ENCODE peak calls at places on chromosomes 4 and X, in seven cellular contexts. O is activated naive CD8-positive, alpha-beta T cell treated with anti-CD3 and anti-CD28 coated beads for 36 hours; I is LoVo; E is HT1080; U is GM13977; X is activated CD4-positive, alpha-beta T cell treated with anti-CD3 and anti-CD28 coated beads for 1 hour; G is M059J. Q is an unnamed sample.

GRCh38 chr4:128475597-128475996 is 188.0 kb upstream of the PGRMC2 start:
- DNase-seq in O (no peak), I (no peak), E (no peak), U (no peak), X (no peak), G (no peak), Q (no peak)

GRCh38 chrX:33078273-33078672 is 133.1 kb downstream of the DMD start:
- DNase-seq in O (no peak), I (no peak), E (no peak), U (no peak), X (no peak), G (no peak), Q (no peak)

GRCh38 chr4:56512166-56512565 is 6.6 kb downstream of the ARL9 start:
- DNase-seq in O (no peak), I (no peak), E (peak), U (no peak), X (no peak), G (peak), Q (no peak)

GRCh38 chr4:64581422-64581821 is 172.2 kb upstream of the TECRL start:
- DNase-seq in O (no peak), I (peak), E (peak), U (no peak), X (no peak), G (peak), Q (no peak)

GRCh38 chr4:15711762-15712161 is 8.9 kb downstream of the BST1 start:
- DNase-seq in O (no peak), I (no peak), E (no peak), U (no peak), X (no peak), G (no peak), Q (no peak)

GRCh38 chrX:154840856-154841255 is 6.4 kb upstream of the SMIM9 start:
- DNase-seq in O (no peak), I (peak), E (peak), U (peak), X (no peak), G (peak), Q (no peak)

GRCh38 chrX:123188081-123188480 is 4.0 kb downstream of the GRIA3 start:
- DNase-seq in O (no peak), I (no peak), E (no peak), U (no peak), X (no peak), G (peak), Q (no peak)

GRCh38 chr4:2054217-2054616 is 4.9 kb upstream of the NAT8L start:
- DNase-seq in O (no peak), I (no peak), E (no peak), U (no peak), X (no peak), G (no peak), Q (no peak)

GRCh38 chr4:145719752-145720624 is 40.0 kb downstream of the C4orf51 start:
- DNase-seq in O (peak), I (no peak), E (no peak), U (peak), X (no peak), G (no peak), Q (no peak)

GRCh38 chr4:140368686-140369085 is 4.8 kb upstream of the SCOC start:
- DNase-seq in O (no peak), I (no peak), E (peak), U (no peak), X (no peak), G (peak), Q (no peak)

GRCh38 chr4:94339779-94340178 is 2.9 kb downstream of the HPGDS start:
- DNase-seq in O (no peak), I (no peak), E (no peak), U (no peak), X (no peak), G (no peak), Q (no peak)

GRCh38 chr4:141119071-141119470 is 14.2 kb downstream of the RNF150 start:
- DNase-seq in O (no peak), I (no peak), E (no peak), U (no peak), X (no peak), G (no peak), Q (no peak)

GRCh38 chrX:53440631-53441517 is 6.7 kb upstream of the HSD17B10 start:
- DNase-seq in O (peak), I (peak), E (peak), U (peak), X (no peak), G (peak), Q (no peak)

GRCh38 chrX:9482408-9482807 is 17.6 kb downstream of the TBL1X start:
- DNase-seq in O (no peak), I (peak), E (no peak), U (no peak), X (no peak), G (no peak), Q (no peak)

GRCh38 chrX:77415882-77416281 is 31.3 kb upstream of the FGF16 start:
- DNase-seq in O (no peak), I (no peak), E (no peak), U (no peak), X (no peak), G (no peak), Q (no peak)

GRCh38 chr4:99763635-99764101 is 53.0 kb upstream of the DAPP1 start:
- DNase-seq in O (no peak), I (peak), E (peak), U (no peak), X (no peak), G (peak), Q (no peak)

GRCh38 chr4:16818005-16818404 is 80.4 kb downstream of the LDB2 start:
- DNase-seq in O (no peak), I (no peak), E (no peak), U (no peak), X (no peak), G (no peak), Q (no peak)

GRCh38 chrX:47643926-47644325 is 6.4 kb downstream of the ELK1 start:
- DNase-seq in O (no peak), I (no peak), E (no peak), U (no peak), X (no peak), G (peak), Q (no peak)

GRCh38 chr4:183139058-183139740 is 40.1 kb downstream of the WWC2 start:
- DNase-seq in O (no peak), I (no peak), E (no peak), U (no peak), X (no peak), G (peak), Q (no peak)

GRCh38 chrX:118188977-118189376 is 72.4 kb upstream of the KLHL13 start:
- DNase-seq in O (no peak), I (no peak), E (no peak), U (no peak), X (no peak), G (no peak), Q (no peak)

GRCh38 chrX:154002215-154002719 is 17.4 kb downstream of the IRAK1 start:
- DNase-seq in O (peak), I (no peak), E (peak), U (peak), X (no peak), G (peak), Q (no peak)

GRCh38 chrX:74250574-74250973 is 53.4 kb upstream of the ZCCHC13 start:
- DNase-seq in O (no peak), I (no peak), E (no peak), U (no peak), X (no peak), G (no peak), Q (no peak)

GRCh38 chrX:485368-485767 is 98.7 kb upstream of the PPP2R3B start:
- DNase-seq in O (no peak), I (no peak), E (no peak), U (no peak), X (no peak), G (no peak), Q (no peak)

GRCh38 chrX:68508799-68509198 is 9.9 kb downstream of the YIPF6 start:
- DNase-seq in O (no peak), I (no peak), E (no peak), U (no peak), X (no peak), G (peak), Q (no peak)

GRCh38 chrX:111164728-111165127 is 68.7 kb downstream of the PAK3 start:
- DNase-seq in O (no peak), I (no peak), E (no peak), U (no peak), X (no peak), G (peak), Q (no peak)

GRCh38 chrX:150062292-150063137 is 124.2 kb upstream of the EOLA2 start:
- DNase-seq in O (no peak), I (no peak), E (peak), U (no peak), X (no peak), G (peak), Q (no peak)

GRCh38 chr4:176841730-176842129 is 49.0 kb upstream of the VEGFC start:
- DNase-seq in O (no peak), I (no peak), E (peak), U (no peak), X (no peak), G (peak), Q (no peak)

GRCh38 chr4:142405021-142405991 is 440.8 kb downstream of the INPP4B start:
- DNase-seq in O (peak), I (no peak), E (peak), U (no peak), X (peak), G (peak), Q (no peak)

GRCh38 chr4:42302348-42302747 is 94.9 kb upstream of the SHISA3 start:
- DNase-seq in O (no peak), I (peak), E (peak), U (no peak), X (no peak), G (peak), Q (no peak)

GRCh38 chrX:27336466-27337091 is 126.6 kb downstream of the PPP4R3C start:
- DNase-seq in O (peak), I (peak), E (peak), U (peak), X (no peak), G (peak), Q (no peak)

GRCh38 chr4:37892641-37893040 is 1.8 kb downstream of the TBC1D1 start:
- DNase-seq in O (peak), I (no peak), E (no peak), U (peak), X (peak), G (no peak), Q (no peak)

GRCh38 chr4:38243385-38244053 is 283.3 kb downstream of the PTTG2 start:
- DNase-seq in O (no peak), I (no peak), E (no peak), U (no peak), X (no peak), G (no peak), Q (no peak)

GRCh38 chr4:6250235-6250983 is 19.2 kb upstream of the WFS1 start:
- DNase-seq in O (no peak), I (peak), E (peak), U (peak), X (no peak), G (peak), Q (no peak)